ENCODE peak calls at places on chromosome 1, in nine cellular contexts. A is stimulated activated CD8-positive, alpha-beta memory T cell treated with anti-CD3 and anti-CD28 coated beads, Interleukin-7, amount 100 ng/mL, for 24 hours; O is WTC11; T is NB4; G is body of pancreas; Q is EH; W is activated CD8-positive, alpha-beta memory T cell treated with anti-CD3 and anti-CD28 coated beads, Interleukin-2, amount 50 U/mL, for 4 hours; D is A549; H is CD14-positive monocyte. Z is an unnamed sample.
A peak's percentile ranks its signal among the peaks of the same experiment; 100 is the strongest.

GRCh38 chr1:119617751-119618691 is 30.0 kb downstream of the ZNF697 start:
- DNase-seq in T (no peak), O (no peak), D (no peak), G (peak; percentile 28), H (no peak), W (no peak), A (no peak), Q (peak; percentile 21), Z (no peak)

GRCh38 chr1:31976401-31976800 is 37.3 kb upstream of the KHDRBS1 start:
- DNase-seq in Q (peak; percentile 66), T (no peak), G (no peak), W (no peak), O (no peak), D (no peak), A (no peak), H (no peak), Z (no peak)

GRCh38 chr1:234617135-234617985 is 7.4 kb upstream of the IRF2BP2 start:
- DNase-seq in A (no peak), W (no peak), G (no peak), H (no peak), D (no peak), Q (peak; percentile 72), T (peak; percentile 48), O (no peak), Z (no peak)

GRCh38 chr1:93056214-93056613 is 22.9 kb upstream of the MTF2 start:
- DNase-seq in A (no peak), D (no peak), H (no peak), Q (peak; percentile 48), W (no peak), G (no peak), T (peak; percentile 43), O (peak; percentile 33), Z (no peak)

GRCh38 chr1:200162861-200163260 is 135.4 kb downstream of the NR5A2 start:
- DNase-seq in T (no peak), O (no peak), Q (no peak), G (no peak), H (no peak), A (no peak), W (no peak), D (no peak), Z (no peak)

GRCh38 chr1:205493241-205494085 is 11.0 kb upstream of the CDK18 start:
- DNase-seq in Q (peak; percentile 68), O (no peak), W (no peak), A (no peak), H (peak; percentile 65), G (peak; percentile 36), D (no peak), T (peak; percentile 70), Z (no peak)

GRCh38 chr1:161706483-161707347 is at the start of gene FCRLA:
- DNase-seq in Q (peak; percentile 98), W (no peak), A (no peak), O (no peak), G (no peak), H (no peak), T (peak; percentile 39), D (peak; percentile 16), Z (no peak)

GRCh38 chr1:225909477-225909876 is 14.6 kb downstream of the PYCR2 start:
- DNase-seq in Q (no peak), W (no peak), D (no peak), A (no peak), T (no peak), G (no peak), O (no peak), H (no peak), Z (no peak)

GRCh38 chr1:245888809-245889208 is 618.3 kb downstream of the SMYD3 start:
- DNase-seq in T (peak; percentile 56), Q (peak; percentile 57), W (no peak), D (peak; percentile 36), O (peak; percentile 21), G (no peak), A (no peak), H (no peak), Z (no peak)

GRCh38 chr1:234778215-234779159 is 168.5 kb upstream of the IRF2BP2 start:
- DNase-seq in T (peak; percentile 97), D (no peak), G (no peak), O (no peak), A (no peak), W (no peak), Q (no peak), H (no peak), Z (peak; percentile 89)

GRCh38 chr1:89087241-89087640 is 22.2 kb upstream of the GBP1 start:
- DNase-seq in Q (peak; percentile 19), H (no peak), G (no peak), A (no peak), D (no peak), W (no peak), T (no peak), O (no peak), Z (no peak)

GRCh38 chr1:154158307-154159125 is 3.6 kb upstream of the NUP210L start:
- DNase-seq in T (peak; percentile 89), A (no peak), O (no peak), G (no peak), H (no peak), D (no peak), W (no peak), Q (no peak), Z (no peak)

GRCh38 chr1:183845681-183846080 is 40.8 kb downstream of the RGL1 start:
- DNase-seq in A (no peak), W (no peak), D (no peak), O (no peak), Q (peak; percentile 65), H (no peak), G (no peak), T (no peak), Z (no peak)

GRCh38 chr1:87963566-87963965 is 634.9 kb downstream of the LMO4 start:
- DNase-seq in Q (no peak), H (no peak), T (no peak), G (no peak), W (no peak), O (no peak), A (no peak), D (no peak), Z (no peak)

GRCh38 chr1:54499097-54500029 is 48.7 kb upstream of the ACOT11 start:
- DNase-seq in Q (peak; percentile 60), O (peak; percentile 59), D (no peak), A (no peak), T (peak; percentile 67), H (no peak), G (peak; percentile 44), W (peak; percentile 28), Z (no peak)

GRCh38 chr1:155174334-155175280 is 958 bp downstream of the TRIM46 start:
- DNase-seq in T (no peak), Q (peak; percentile 66), W (peak; percentile 52), H (no peak), D (no peak), G (peak; percentile 21), A (no peak), O (peak; percentile 75), Z (peak; percentile 84)

GRCh38 chr1:72018562-72018961 is 263.8 kb downstream of the NEGR1 start:
- DNase-seq in Q (no peak), T (no peak), D (no peak), W (no peak), H (no peak), A (no peak), G (no peak), O (peak; percentile 13), Z (no peak)

GRCh38 chr1:106836708-106837107 is 219.8 kb upstream of the PRMT6 start:
- DNase-seq in G (no peak), T (no peak), O (no peak), Q (no peak), W (no peak), A (no peak), D (no peak), H (no peak), Z (no peak)

GRCh38 chr1:43082701-43083100 is 89.4 kb downstream of the EBNA1BP2 start:
- DNase-seq in H (no peak), A (no peak), D (no peak), G (no peak), O (no peak), W (no peak), Q (no peak), T (no peak), Z (no peak)

GRCh38 chr1:40784141-40784770 is 669 bp downstream of the KCNQ4 start:
- DNase-seq in D (no peak), Q (no peak), T (peak; percentile 29), O (peak; percentile 55), H (no peak), A (no peak), W (no peak), G (no peak), Z (no peak)

GRCh38 chr1:74689800-74690696 is 16.5 kb upstream of the ERICH3 start:
- DNase-seq in T (peak; percentile 63), Q (peak; percentile 63), A (no peak), O (peak; percentile 51), W (peak; percentile 19), D (peak; percentile 42), H (no peak), G (peak; percentile 54), Z (peak; percentile 47)

GRCh38 chr1:100400332-100400933 is 48.1 kb downstream of the CDC14A start:
- DNase-seq in Q (no peak), T (peak; percentile 89), A (no peak), D (no peak), W (peak; percentile 51), O (no peak), G (no peak), H (peak; percentile 61), Z (peak; percentile 57)

GRCh38 chr1:151852733-151853132 is 779 bp downstream of the THEM5 start:
- DNase-seq in A (no peak), Q (no peak), W (no peak), G (no peak), O (no peak), H (no peak), T (no peak), D (no peak), Z (peak; percentile 62)

GRCh38 chr1:156104861-156105546 is 9.5 kb upstream of the LMNA start:
- DNase-seq in O (peak; percentile 57), D (peak; percentile 73), G (no peak), H (no peak), T (no peak), W (no peak), Q (peak; percentile 78), A (no peak), Z (no peak)

GRCh38 chr1:6967431-6968079 is 182.3 kb downstream of the CAMTA1 start:
- DNase-seq in T (peak; percentile 93), A (no peak), D (no peak), W (no peak), O (no peak), H (no peak), G (no peak), Q (peak; percentile 54), Z (no peak)

GRCh38 chr1:109357673-109358072 is 40.0 kb downstream of the SORT1 start:
- DNase-seq in Q (peak; percentile 11), O (no peak), H (no peak), G (no peak), W (no peak), D (no peak), T (no peak), A (no peak), Z (no peak)

GRCh38 chr1:88892146-88892877 is 945 bp upstream of the GTF2B start:
- DNase-seq in W (no peak), Q (peak; percentile 56), G (peak; percentile 24), T (peak; percentile 89), O (no peak), A (no peak), H (no peak), D (peak; percentile 95), Z (no peak)

GRCh38 chr1:48061162-48062136 is 64.3 kb upstream of the TRABD2B start:
- DNase-seq in Q (peak; percentile 51), D (peak; percentile 38), O (peak; percentile 72), H (no peak), W (no peak), T (peak; percentile 52), A (no peak), G (peak; percentile 55), Z (peak; percentile 51)

GRCh38 chr1:109083923-109084322 is 6.6 kb upstream of the TMEM167B start:
- DNase-seq in T (peak; percentile 78), H (no peak), A (no peak), D (no peak), G (no peak), Q (no peak), W (no peak), O (no peak), Z (no peak)

GRCh38 chr1:234925440-234926251 is 203.0 kb downstream of the TOMM20 start:
- DNase-seq in G (peak; percentile 17), A (no peak), D (peak; percentile 95), H (no peak), Q (peak; percentile 100), T (no peak), W (no peak), O (no peak), Z (peak; percentile 56)

GRCh38 chr1:160522622-160523345 is at the start of gene SLAMF6:
- DNase-seq in Q (no peak), T (peak; percentile 24), H (no peak), G (no peak), A (no peak), W (peak; percentile 46), O (no peak), D (no peak), Z (no peak)

Z was measured in lower leg skin.